ENCODE peak calls at places on chromosomes 12 and 14, in six cellular contexts. A is activated CD4-positive, alpha-beta T cell treated with anti-CD3 and anti-CD28 coated beads for 36 hours; X is COR-L47; P is ELF-1; K is NB4; I is NCI-H2171. F is an unnamed sample.

GRCh38 chr12:58413794-58414193 is 472.4 kb downstream of the ATP23 start:
- DNase-seq in K (no peak), I (no peak), A (no peak), P (peak), X (no peak), F (peak)

GRCh38 chr14:105495990-105496830 is 5.2 kb downstream of the TEDC1 start:
- DNase-seq in X (no peak), P (no peak), A (no peak), K (no peak), I (no peak), F (no peak)

GRCh38 chr14:51472881-51473280 is 178.8 kb upstream of the FRMD6 start:
- DNase-seq in X (peak), I (no peak), A (no peak), P (no peak), K (no peak), F (no peak)

GRCh38 chr12:107027304-107028053 is 40.5 kb upstream of the MTERF2 start:
- DNase-seq in P (no peak), X (peak), I (no peak), K (no peak), A (no peak), F (peak)

GRCh38 chr12:50626026-50626425 is 121.2 kb downstream of the DIP2B start:
- DNase-seq in K (peak), X (no peak), P (no peak), A (no peak), I (no peak), F (no peak)

GRCh38 chr12:92210062-92210461 is 64.4 kb upstream of the BTG1 start:
- DNase-seq in X (no peak), K (no peak), P (no peak), A (no peak), I (no peak), F (no peak)

GRCh38 chr14:43579743-43580142 is 927.3 kb downstream of the FSCB start:
- DNase-seq in A (no peak), K (no peak), I (no peak), P (no peak), X (no peak), F (no peak)

GRCh38 chr14:100146548-100147091 is 12.8 kb downstream of the DEGS2 start:
- DNase-seq in X (no peak), P (no peak), I (no peak), A (peak), K (no peak), F (no peak)

GRCh38 chr14:99512571-99513182 is 31.5 kb downstream of the CCNK start:
- DNase-seq in P (no peak), I (no peak), X (no peak), A (no peak), K (no peak), F (no peak)

GRCh38 chr14:94373708-94374107 is 14.7 kb downstream of the SERPINA1 start:
- DNase-seq in K (no peak), I (no peak), A (no peak), P (no peak), X (no peak), F (peak)

F was measured in astrocyte of the spinal cord.